ENCODE peak calls at places on chromosomes 16 and 17, in seven cellular contexts. Y is stimulated activated CD8-positive, alpha-beta memory T cell treated with anti-CD3 and anti-CD28 coated beads, Interleukin-4, amount 100 ng/mL, for 1 hour; U is NCI-H2081; X is T-cell; R is AG04449; G is mammary epithelial cell; J is mucosa of gallbladder. Z is an unnamed sample.
A peak's percentile ranks its signal among the peaks of the same experiment; 100 is the strongest.

GRCh38 chr17:61836266-61837174 is 26.8 kb downstream of the BRIP1 start:
- DNase-seq in Y (no peak), U (no peak), X (no peak), R (no peak), G (no peak), J (no peak), Z (no peak)

GRCh38 chr16:70598937-70599503 is 47.3 kb upstream of the IL34 start:
- DNase-seq in Y (no peak), U (no peak), X (no peak), R (no peak), G (no peak), J (no peak), Z (no peak)

GRCh38 chr17:79839363-79840203 is at the start of gene CBX4:
- DNase-seq in Y (peak; percentile 84), U (peak; percentile 96), X (peak; percentile 91), R (peak; percentile 21), G (peak; percentile 92), J (peak; percentile 96), Z (peak; percentile 60)

GRCh38 chr17:73770115-73770848 is 126.0 kb upstream of the SDK2 start:
- DNase-seq in Y (no peak), U (peak; percentile 82), X (no peak), R (peak; percentile 28), G (peak; percentile 71), J (peak; percentile 91), Z (no peak)

GRCh38 chr16:86292171-86292775 is 218.1 kb upstream of the FOXF1 start:
- DNase-seq in Y (no peak), U (no peak), X (no peak), R (no peak), G (no peak), J (no peak), Z (no peak)

GRCh38 chr16:2042666-2043295 is 4.9 kb downstream of the NTHL1 start:
- DNase-seq in Y (no peak), U (no peak), X (no peak), R (no peak), G (no peak), J (no peak), Z (no peak)

GRCh38 chr17:80512233-80512632 is 32.4 kb upstream of the RPTOR start:
- DNase-seq in Y (no peak), U (no peak), X (no peak), R (no peak), G (no peak), J (no peak), Z (no peak)

GRCh38 chr17:36773039-36773438 is 164.2 kb upstream of the LHX1 start:
- DNase-seq in Y (no peak), U (no peak), X (no peak), R (no peak), G (no peak), J (no peak), Z (no peak)

GRCh38 chr16:87487361-87487924 is 5.4 kb downstream of the ZCCHC14 start:
- DNase-seq in Y (no peak), U (peak; percentile 89), X (no peak), R (no peak), G (peak; percentile 88), J (peak; percentile 75), Z (no peak)

GRCh38 chr16:77298638-77299360 is 99.6 kb downstream of the SYCE1L start:
- DNase-seq in Y (no peak), U (no peak), X (no peak), R (peak; percentile 87), G (peak; percentile 92), J (no peak), Z (no peak)

GRCh38 chr17:8119575-8120519 is 1.5 kb upstream of the ALOXE3 start:
- DNase-seq in Y (peak; percentile 65), U (peak; percentile 86), X (peak; percentile 79), R (peak; percentile 80), G (peak; percentile 94), J (peak; percentile 86), Z (peak; percentile 54)

GRCh38 chr16:68000024-68000423 is 740 bp upstream of the DPEP2 start:
- DNase-seq in Y (no peak), U (no peak), X (no peak), R (no peak), G (no peak), J (no peak), Z (no peak)

GRCh38 chr17:78383725-78384471 is 5.4 kb downstream of the PGS1 start:
- DNase-seq in Y (no peak), U (no peak), X (no peak), R (peak; percentile 99), G (peak; percentile 97), J (peak; percentile 63), Z (no peak)

GRCh38 chr17:27888072-27888471 is 5.1 kb downstream of the LYRM9 start:
- DNase-seq in Y (no peak), U (no peak), X (no peak), R (no peak), G (no peak), J (no peak), Z (no peak)

GRCh38 chr16:74184839-74185238 is 111.8 kb upstream of the PSMD7 start:
- DNase-seq in Y (no peak), U (no peak), X (no peak), R (no peak), G (no peak), J (no peak), Z (no peak)

GRCh38 chr16:86384980-86385379 is 125.3 kb upstream of the FOXF1 start:
- DNase-seq in Y (no peak), U (no peak), X (no peak), R (no peak), G (no peak), J (no peak), Z (no peak)

GRCh38 chr17:258906-259305 is 77.5 kb upstream of the DOC2B start:
- DNase-seq in Y (no peak), U (no peak), X (no peak), R (no peak), G (no peak), J (no peak), Z (no peak)

GRCh38 chr17:29150191-29150590 is 30.0 kb downstream of the MYO18A start:
- DNase-seq in Y (no peak), U (no peak), X (no peak), R (no peak), G (peak; percentile 87), J (no peak), Z (no peak)

GRCh38 chr17:37489197-37490001 is at the start of gene DUSP14:
- DNase-seq in Y (peak; percentile 70), U (peak; percentile 91), X (peak; percentile 80), R (no peak), G (peak; percentile 70), J (peak; percentile 76), Z (peak; percentile 24)

GRCh38 chr17:80441133-80441578 is 26.2 kb downstream of the ENDOV start:
- DNase-seq in Y (no peak), U (no peak), X (peak; percentile 54), R (no peak), G (no peak), J (no peak), Z (no peak)

GRCh38 chr17:74960739-74961342 is 11.7 kb downstream of the HID1 start:
- DNase-seq in Y (no peak), U (peak; percentile 19), X (peak; percentile 42), R (no peak), G (peak; percentile 32), J (no peak), Z (no peak)

GRCh38 chr17:39174907-39175694 is 9.1 kb upstream of the ARL5C start:
- DNase-seq in Y (peak; percentile 69), U (peak; percentile 63), X (peak; percentile 79), R (no peak), G (no peak), J (peak; percentile 80), Z (no peak)

GRCh38 chr16:84844049-84844350 is 24.2 kb downstream of the CRISPLD2 start:
- DNase-seq in Y (no peak), U (peak; percentile 64), X (no peak), R (no peak), G (no peak), J (no peak), Z (no peak)

GRCh38 chr16:50680907-50681885 is at the start of gene SNX20:
- DNase-seq in Y (peak; percentile 47), U (no peak), X (peak; percentile 69), R (no peak), G (no peak), J (peak; percentile 45), Z (no peak)

GRCh38 chr16:31874354-31875111 is 926 bp downstream of the ZNF267 start:
- DNase-seq in Y (no peak), U (peak; percentile 11), X (no peak), R (no peak), G (peak; percentile 73), J (no peak), Z (no peak)

GRCh38 chr16:67943619-67944503 is at the start of gene LCAT:
- DNase-seq in Y (no peak), U (no peak), X (no peak), R (no peak), G (no peak), J (peak; percentile 52), Z (no peak)

GRCh38 chr17:63850401-63850800 is 7.9 kb upstream of the SMARCD2 start:
- DNase-seq in Y (no peak), U (no peak), X (no peak), R (no peak), G (no peak), J (no peak), Z (no peak)

GRCh38 chr17:47802341-47803022 is 19.1 kb downstream of the OSBPL7 start:
- DNase-seq in Y (peak; percentile 29), U (peak; percentile 79), X (peak; percentile 54), R (no peak), G (peak; percentile 52), J (no peak), Z (no peak)

GRCh38 chr16:89334988-89335802 is 117.7 kb downstream of the ZNF778 start:
- DNase-seq in Y (no peak), U (no peak), X (no peak), R (no peak), G (no peak), J (no peak), Z (no peak)

GRCh38 chr17:7467498-7467897 is 11.9 kb downstream of the ZBTB4 start:
- DNase-seq in Y (no peak), U (no peak), X (no peak), R (no peak), G (no peak), J (no peak), Z (no peak)

GRCh38 chr16:80197790-80198201 is 343.0 kb upstream of the DYNLRB2 start:
- DNase-seq in Y (no peak), U (no peak), X (no peak), R (peak; percentile 74), G (peak; percentile 93), J (peak; percentile 25), Z (no peak)

GRCh38 chr16:75455677-75456076 is 8.8 kb downstream of the TMEM170A start:
- DNase-seq in Y (no peak), U (no peak), X (no peak), R (no peak), G (no peak), J (no peak), Z (no peak)

Z was measured in cerebellar nuclear complex.